ENCODE peak calls at places on chromosomes 12 and 14, in five cellular contexts. One of them, this sample, is unnamed. For H3K4me1, the result is how much of the 10 kb centered on the place peaks cover.

GRCh38 chr14:38342803-38343202 is 86.9 kb upstream of the CLEC14A start:
- DNase-seq in CD8-positive, alpha-beta T cell: no peak
- DNase-seq in body of pancreas: no peak
- DNase-seq in H9: no peak
- DNase-seq in esophagus muscularis mucosa: no peak
- DNase-seq in this sample: no peak

GRCh38 chr12:45989277-45989856 is 1.0 kb downstream of the SCAF11 start:
- DNase-seq in CD8-positive, alpha-beta T cell: no peak
- DNase-seq in body of pancreas: no peak
- DNase-seq in H9: no peak
- DNase-seq in esophagus muscularis mucosa: no peak
- DNase-seq in this sample: peak

GRCh38 chr14:89284368-89285058 is 132.5 kb downstream of the FOXN3 start:
- DNase-seq in esophagus muscularis mucosa: no peak
- DNase-seq in CD8-positive, alpha-beta T cell: no peak
- DNase-seq in H9: no peak
- DNase-seq in body of pancreas: peak
- DNase-seq in this sample: no peak

GRCh38 chr14:79466938-79467527 is 744.3 kb downstream of the DIO2 start:
- DNase-seq in H9: no peak
- DNase-seq in CD8-positive, alpha-beta T cell: no peak
- DNase-seq in esophagus muscularis mucosa: no peak
- DNase-seq in body of pancreas: no peak
- DNase-seq in this sample: no peak

GRCh38 chr12:110670161-110670701 is 18.7 kb downstream of the HVCN1 start:
- DNase-seq in H9: no peak
- DNase-seq in esophagus muscularis mucosa: no peak
- DNase-seq in body of pancreas: no peak
- DNase-seq in CD8-positive, alpha-beta T cell: no peak
- DNase-seq in this sample: no peak

GRCh38 chr14:79552778-79553177 is 658.5 kb downstream of the DIO2 start:
- DNase-seq in esophagus muscularis mucosa: no peak
- DNase-seq in CD8-positive, alpha-beta T cell: no peak
- DNase-seq in body of pancreas: no peak
- DNase-seq in H9: no peak
- DNase-seq in this sample: no peak

GRCh38 chr12:28890664-28891063 is 258.4 kb upstream of the FAR2 start:
- DNase-seq in H9: no peak
- DNase-seq in esophagus muscularis mucosa: no peak
- DNase-seq in CD8-positive, alpha-beta T cell: no peak
- DNase-seq in body of pancreas: no peak
- DNase-seq in this sample: no peak

GRCh38 chr12:109737111-109737510 is 23.5 kb downstream of the FAM222A start:
- DNase-seq in H9: no peak
- DNase-seq in CD8-positive, alpha-beta T cell: no peak
- DNase-seq in body of pancreas: peak
- DNase-seq in esophagus muscularis mucosa: no peak
- DNase-seq in this sample: peak

GRCh38 chr12:108302471-108303311 is 36.4 kb downstream of the CMKLR1 start:
- DNase-seq in CD8-positive, alpha-beta T cell: no peak
- DNase-seq in H9: peak
- DNase-seq in esophagus muscularis mucosa: peak
- DNase-seq in body of pancreas: peak
- DNase-seq in this sample: peak

GRCh38 chr12:101653030-101653429 is 44.4 kb upstream of the CHPT1 start:
- DNase-seq in H9: no peak
- DNase-seq in CD8-positive, alpha-beta T cell: no peak
- DNase-seq in body of pancreas: no peak
- DNase-seq in esophagus muscularis mucosa: no peak
- DNase-seq in this sample: no peak

DNA sequence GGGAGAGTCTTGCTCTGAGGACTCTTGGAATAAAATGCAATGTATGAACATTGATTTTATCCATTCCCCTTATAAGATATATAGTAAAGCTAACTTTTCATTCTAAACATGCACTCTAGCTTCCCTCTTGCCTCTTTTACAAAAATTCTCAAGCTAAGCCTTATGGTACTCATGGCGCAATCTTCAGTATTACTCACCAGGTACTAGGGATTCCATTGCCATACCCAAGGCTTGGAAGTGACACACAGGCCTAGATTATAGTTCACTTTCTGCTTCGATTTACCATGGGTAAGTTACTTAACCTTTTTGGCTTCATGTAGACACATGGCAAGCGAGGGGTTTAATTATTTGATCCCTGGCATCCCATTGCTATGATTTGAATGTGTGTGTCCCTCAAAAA is 331.5 kb downstream of the LRIG3 start:
- DNase-seq in H9: no peak
- DNase-seq in body of pancreas: no peak
- DNase-seq in CD8-positive, alpha-beta T cell: no peak
- DNase-seq in esophagus muscularis mucosa: no peak
- DNase-seq in this sample: no peak
- H3K4me1 ChIP-seq in H9: under half
- H3K4me1 ChIP-seq in body of pancreas: under half
- H3K4me1 ChIP-seq in CD8-positive, alpha-beta T cell: under half
- H3K4me1 ChIP-seq in esophagus muscularis mucosa: half or more
- H3K4me1 ChIP-seq in this sample: under half

DNA sequence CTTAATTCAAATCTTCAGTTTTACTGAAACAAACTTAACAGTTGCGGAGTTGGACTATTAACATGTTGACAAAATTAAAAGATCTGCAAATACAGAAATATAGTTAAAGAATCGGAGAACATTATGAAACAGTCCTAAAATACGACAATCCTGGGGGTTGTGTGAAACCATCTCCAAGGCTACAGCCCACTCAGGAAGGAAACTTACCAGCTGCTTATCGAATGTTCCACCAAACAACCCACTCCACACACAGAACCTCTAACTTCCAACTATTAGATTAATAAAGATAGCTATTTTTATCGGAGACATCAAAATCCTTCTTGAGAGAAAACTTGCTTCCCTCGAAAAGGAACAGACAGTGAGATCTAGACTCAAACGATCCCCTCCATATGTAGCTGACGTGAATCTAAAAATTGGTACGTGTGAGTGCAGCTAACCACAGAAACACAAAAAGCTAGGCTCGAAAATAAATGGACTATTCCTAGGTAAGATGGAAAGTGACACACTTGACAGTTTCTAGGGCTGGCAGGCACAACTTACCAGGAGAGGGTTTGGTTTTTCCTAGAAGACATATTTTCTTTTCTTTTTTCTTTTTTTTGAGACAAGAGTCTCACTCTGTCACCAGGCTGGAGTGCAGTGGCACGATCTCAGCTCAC is 12.9 kb downstream of the VPS37B start:
- DNase-seq in CD8-positive, alpha-beta T cell: no peak
- DNase-seq in esophagus muscularis mucosa: no peak
- DNase-seq in H9: no peak
- DNase-seq in body of pancreas: no peak
- DNase-seq in this sample: no peak
- H3K4me1 ChIP-seq in CD8-positive, alpha-beta T cell: half or more
- H3K4me1 ChIP-seq in esophagus muscularis mucosa: half or more
- H3K4me1 ChIP-seq in H9: under half
- H3K4me1 ChIP-seq in body of pancreas: half or more
- H3K4me1 ChIP-seq in this sample: under half

DNA sequence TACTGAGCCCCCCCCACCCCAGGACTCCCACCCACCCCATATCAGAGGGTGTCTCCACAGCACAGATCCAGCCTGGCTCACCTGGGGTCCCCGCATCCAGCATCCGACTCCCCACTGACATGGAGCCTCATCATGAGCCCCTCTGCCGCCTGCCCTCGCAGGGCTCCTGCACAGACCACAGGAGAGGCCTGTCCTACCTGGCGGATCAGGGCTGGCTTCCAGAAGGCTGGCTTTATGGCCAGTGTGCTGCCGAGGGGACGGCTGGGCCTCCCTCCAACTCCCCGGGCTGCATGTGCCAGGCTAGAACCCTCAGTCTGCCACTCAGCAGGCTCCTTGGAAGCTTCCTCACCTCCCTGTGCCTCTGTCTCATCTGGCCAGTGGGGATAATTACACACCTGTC is 119.0 kb downstream of the RFLNA start:
- DNase-seq in esophagus muscularis mucosa: no peak
- DNase-seq in H9: no peak
- DNase-seq in body of pancreas: no peak
- DNase-seq in CD8-positive, alpha-beta T cell: no peak
- DNase-seq in this sample: no peak
- H3K4me1 ChIP-seq in esophagus muscularis mucosa: half or more
- H3K4me1 ChIP-seq in H9: under half
- H3K4me1 ChIP-seq in body of pancreas: under half
- H3K4me1 ChIP-seq in CD8-positive, alpha-beta T cell: under half
- H3K4me1 ChIP-seq in this sample: under half

GRCh38 chr12:106106892-106107291 is 31.9 kb downstream of the NUAK1 start:
- DNase-seq in H9: no peak
- DNase-seq in esophagus muscularis mucosa: no peak
- DNase-seq in CD8-positive, alpha-beta T cell: no peak
- DNase-seq in body of pancreas: no peak
- DNase-seq in this sample: no peak
- H3K4me1 ChIP-seq in H9: under half
- H3K4me1 ChIP-seq in esophagus muscularis mucosa: under half
- H3K4me1 ChIP-seq in CD8-positive, alpha-beta T cell: under half
- H3K4me1 ChIP-seq in body of pancreas: under half
- H3K4me1 ChIP-seq in this sample: under half

This sample was measured in mucosa of descending colon.